ENCODE peak calls at places on chromosomes 2 and 18, in six cellular contexts. Z, O, N, R, G and S are unnamed samples.

GRCh38 chr2:241412144-241412543 is 56.1 kb downstream of the FARP2 start:
- DNase-seq in Z (no peak), O (peak), N (no peak), R (peak), G (no peak), S (peak)

GRCh38 chr18:28088477-28088876 is 88.5 kb downstream of the CDH2 start:
- DNase-seq in Z (no peak), O (no peak), N (no peak), R (no peak), G (no peak), S (no peak)

GRCh38 chr2:200270732-200271131 is 35.8 kb upstream of the SPATS2L start:
- DNase-seq in Z (no peak), O (no peak), N (no peak), R (no peak), G (no peak), S (no peak)

GRCh38 chr2:202841090-202841867 is 30.3 kb downstream of the ICA1L start:
- DNase-seq in Z (no peak), O (no peak), N (no peak), R (no peak), G (peak), S (no peak)

GRCh38 chr2:120701096-120701860 is 34.4 kb upstream of the GLI2 start:
- DNase-seq in Z (no peak), O (no peak), N (no peak), R (no peak), G (no peak), S (no peak)

GRCh38 chr2:54088191-54088634 is 27.2 kb upstream of the ACYP2 start:
- DNase-seq in Z (no peak), O (no peak), N (no peak), R (no peak), G (no peak), S (peak)

GRCh38 chr18:46414863-46415262 is 242.2 kb downstream of the LOXHD1 start:
- DNase-seq in Z (no peak), O (no peak), N (no peak), R (no peak), G (no peak), S (no peak)

GRCh38 chr18:42174909-42175308 is 219.9 kb downstream of the PIK3C3 start:
- DNase-seq in Z (no peak), O (peak), N (no peak), R (no peak), G (no peak), S (no peak)

GRCh38 chr2:55837073-55837472 is 86.5 kb downstream of the EFEMP1 start:
- DNase-seq in Z (no peak), O (no peak), N (no peak), R (no peak), G (no peak), S (no peak)

GRCh38 chr18:47283476-47283875 is 32.0 kb upstream of the SKOR2 start:
- DNase-seq in Z (no peak), O (peak), N (no peak), R (peak), G (no peak), S (peak)

GRCh38 chr2:237964578-237965404 is 2.0 kb upstream of the UBE2F start:
- DNase-seq in Z (no peak), O (peak), N (no peak), R (no peak), G (no peak), S (peak)

GRCh38 chr18:41917199-41917598 is 37.8 kb upstream of the PIK3C3 start:
- DNase-seq in Z (no peak), O (peak), N (no peak), R (peak), G (no peak), S (no peak)

GRCh38 chr2:12816379-12817306 is 99.9 kb downstream of the TRIB2 start:
- DNase-seq in Z (no peak), O (peak), N (no peak), R (no peak), G (no peak), S (peak)

GRCh38 chr2:239955086-239955988 is 69.8 kb downstream of the NDUFA10 start:
- DNase-seq in Z (peak), O (no peak), N (no peak), R (no peak), G (no peak), S (no peak)

GRCh38 chr2:18378020-18378653 is 182.3 kb downstream of the RDH14 start:
- DNase-seq in Z (no peak), O (peak), N (peak), R (no peak), G (no peak), S (peak)

GRCh38 chr18:42306208-42306980 is 351.4 kb downstream of the PIK3C3 start:
- DNase-seq in Z (no peak), O (peak), N (no peak), R (no peak), G (no peak), S (peak)

GRCh38 chr2:96256611-96257113 is 9.1 kb downstream of the TMEM127 start:
- DNase-seq in Z (peak), O (no peak), N (no peak), R (no peak), G (no peak), S (no peak)

GRCh38 chr2:118153433-118153832 is 65.2 kb downstream of the INSIG2 start:
- DNase-seq in Z (no peak), O (no peak), N (no peak), R (no peak), G (no peak), S (no peak)

GRCh38 chr18:44957025-44957424 is 276.3 kb downstream of the SETBP1 start:
- DNase-seq in Z (no peak), O (no peak), N (no peak), R (no peak), G (no peak), S (no peak)

GRCh38 chr2:12931211-12931844 is 214.6 kb downstream of the TRIB2 start:
- DNase-seq in Z (no peak), O (peak), N (peak), R (no peak), G (no peak), S (peak)

GRCh38 chr2:44805391-44805790 is 136.1 kb upstream of the SIX3 start:
- DNase-seq in Z (no peak), O (no peak), N (no peak), R (no peak), G (no peak), S (no peak)

GRCh38 chr2:197080611-197081010 is 154.1 kb upstream of the PGAP1 start:
- DNase-seq in Z (no peak), O (no peak), N (no peak), R (no peak), G (no peak), S (no peak)

GRCh38 chr2:188600536-188601210 is 309.0 kb downstream of the GULP1 start:
- DNase-seq in Z (no peak), O (no peak), N (no peak), R (no peak), G (no peak), S (peak)

GRCh38 chr2:191446910-191447309 is 201.7 kb downstream of the MYO1B start:
- DNase-seq in Z (no peak), O (no peak), N (no peak), R (no peak), G (no peak), S (no peak)

GRCh38 chr2:15808221-15808574 is 132.2 kb upstream of the MYCN start:
- DNase-seq in Z (no peak), O (no peak), N (no peak), R (no peak), G (no peak), S (no peak)

GRCh38 chr2:96143848-96144480 is 1.3 kb downstream of the DUSP2 start:
- DNase-seq in Z (peak), O (no peak), N (no peak), R (no peak), G (no peak), S (no peak)

GRCh38 chr2:43269074-43269572 is 42.7 kb upstream of the ZFP36L2 start:
- DNase-seq in Z (peak), O (peak), N (no peak), R (peak), G (peak), S (peak)

GRCh38 chr18:76524900-76525698 is 30.1 kb upstream of the ZNF516 start:
- DNase-seq in Z (peak), O (peak), N (peak), R (peak), G (no peak), S (peak)

GRCh38 chr2:127449898-127450297 is 31.7 kb downstream of the PROC start:
- DNase-seq in Z (no peak), O (no peak), N (no peak), R (no peak), G (no peak), S (no peak)

GRCh38 chr2:1818811-1819210 is 74.5 kb upstream of the PXDN start:
- DNase-seq in Z (no peak), O (no peak), N (no peak), R (no peak), G (no peak), S (no peak)

GRCh38 chr2:18473241-18473841 is 87.1 kb downstream of the RDH14 start:
- DNase-seq in Z (no peak), O (peak), N (no peak), R (peak), G (no peak), S (peak)

GRCh38 chr18:66560092-66560491 is 43.8 kb downstream of the CDH19 start:
- DNase-seq in Z (no peak), O (peak), N (peak), R (no peak), G (no peak), S (peak)
- TF ChIP-seq CTCF in Z (no peak), O (peak), N (peak), R (no peak), G (peak), S (no peak)

GRCh38 chr18:34801769-34802168 is 91.7 kb downstream of the DTNA start:
- DNase-seq in Z (no peak), O (peak), N (no peak), R (peak), G (no peak), S (peak)
- H3K4me3 ChIP-seq in Z (no peak), O (no peak), N (no peak), R (no peak), G (no peak), S (no peak)

GRCh38 chr2:226320073-226320948 is 479.3 kb downstream of the IRS1 start:
- DNase-seq in Z (no peak), O (no peak), N (no peak), R (no peak), G (no peak), S (no peak)
- TF ChIP-seq CTCF in Z (no peak), O (no peak), N (no peak), R (no peak), G (no peak), S (no peak)

GRCh38 chr18:62942578-62942977 is 227.2 kb downstream of the PHLPP1 start:
- DNase-seq in Z (no peak), O (no peak), N (no peak), R (no peak), G (no peak), S (no peak)

GRCh38 chr18:62938451-62938850 is 223.1 kb downstream of the PHLPP1 start:
- DNase-seq in Z (no peak), O (no peak), N (peak), R (no peak), G (no peak), S (no peak)

GRCh38 chr18:62939433-62939832 is 224.1 kb downstream of the PHLPP1 start:
- DNase-seq in Z (no peak), O (no peak), N (no peak), R (no peak), G (no peak), S (no peak)

GRCh38 chr18:62938006-62938405 is 222.7 kb downstream of the PHLPP1 start:
- DNase-seq in Z (no peak), O (peak), N (no peak), R (no peak), G (no peak), S (peak)

GRCh38 chr18:62939925-62940324 is 224.6 kb downstream of the PHLPP1 start:
- DNase-seq in Z (no peak), O (no peak), N (no peak), R (no peak), G (no peak), S (no peak)
- H3K4me3 ChIP-seq in Z (no peak), O (no peak), N (no peak), R (no peak), G (no peak), S (no peak)

DNA sequence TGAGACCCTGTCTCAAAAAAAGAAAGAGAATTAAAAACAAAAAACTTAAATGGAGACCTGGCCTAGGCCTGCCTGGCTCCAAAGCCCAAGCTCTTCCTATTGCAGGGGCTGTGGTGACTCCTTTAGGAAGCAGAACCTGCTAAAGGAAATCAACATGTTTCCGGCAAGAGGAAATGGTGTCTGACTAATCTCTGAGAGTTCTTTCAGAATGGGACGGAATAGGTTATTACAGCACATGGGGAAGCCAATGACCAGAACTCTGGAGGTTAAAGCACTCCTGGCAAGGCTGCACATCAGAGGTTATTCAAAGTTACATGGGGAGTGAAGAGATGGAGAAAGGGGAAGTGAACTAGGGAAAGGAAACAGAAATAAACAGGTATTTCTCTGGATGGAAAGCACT is 21.4 kb downstream of the KIF3C start:
- DNase-seq in Z (peak), O (peak), N (no peak), R (no peak), G (no peak), S (peak)
- TF ChIP-seq CTCF in Z (no peak), O (no peak), N (no peak), R (no peak), G (no peak), S (no peak)

GRCh38 chr2:111222204-111222866 is 101.6 kb downstream of the BCL2L11 start:
- DNase-seq in Z (no peak), O (no peak), N (no peak), R (no peak), G (no peak), S (no peak)
- H3K4me3 ChIP-seq in Z (no peak), O (no peak), N (no peak), R (no peak), G (no peak), S (no peak)

GRCh38 chr2:101040761-101041160 is 38.7 kb downstream of the RPL31 start:
- DNase-seq in Z (no peak), O (no peak), N (no peak), R (no peak), G (no peak), S (peak)

GRCh38 chr2:101036562-101036961 is 34.5 kb downstream of the RPL31 start:
- DNase-seq in Z (no peak), O (peak), N (peak), R (peak), G (no peak), S (peak)

GRCh38 chr2:101037161-101037755 is 35.2 kb downstream of the RPL31 start:
- DNase-seq in Z (no peak), O (no peak), N (no peak), R (no peak), G (no peak), S (no peak)

GRCh38 chr2:101040072-101040471 is 38.0 kb downstream of the RPL31 start:
- DNase-seq in Z (no peak), O (no peak), N (no peak), R (no peak), G (no peak), S (no peak)

GRCh38 chr2:101038455-101039255 is 36.6 kb downstream of the RPL31 start:
- DNase-seq in Z (no peak), O (peak), N (no peak), R (no peak), G (no peak), S (peak)
- TF ChIP-seq CTCF in Z (peak), O (peak), N (peak), R (peak), G (peak), S (peak)

GRCh38 chr18:56210466-56210865 is 427.9 kb downstream of the TXNL1 start:
- DNase-seq in Z (no peak), O (no peak), N (no peak), R (no peak), G (no peak), S (no peak)
- H3K4me3 ChIP-seq in Z (no peak), O (no peak), N (no peak), R (no peak), G (no peak), S (no peak)

GRCh38 chr2:102245266-102246151 is 58.7 kb downstream of the IL1RL2 start:
- DNase-seq in Z (no peak), O (no peak), N (no peak), R (no peak), G (peak), S (peak)
- TF ChIP-seq CTCF in Z (no peak), O (no peak), N (no peak), R (peak), G (no peak), S (no peak)

GRCh38 chr18:51025512-51025911 is 4.5 kb upstream of the SMAD4 start:
- DNase-seq in Z (no peak), O (no peak), N (no peak), R (no peak), G (no peak), S (no peak)

GRCh38 chr18:51029378-51029693 is 677 bp upstream of the SMAD4 start:
- DNase-seq in Z (no peak), O (no peak), N (no peak), R (no peak), G (no peak), S (no peak)

GRCh38 chr18:51029694-51030536 is at the start of gene SMAD4:
- DNase-seq in Z (peak), O (peak), N (peak), R (peak), G (peak), S (peak)

GRCh38 chr18:51030537-51031258 is 685 bp downstream of the SMAD4 start:
- DNase-seq in Z (peak), O (peak), N (peak), R (no peak), G (peak), S (peak)

GRCh38 chr18:51028201-51028805 is 1.7 kb upstream of the SMAD4 start:
- DNase-seq in Z (no peak), O (no peak), N (no peak), R (no peak), G (no peak), S (peak)
- H3K4me3 ChIP-seq in Z (no peak), O (no peak), N (no peak), R (no peak), G (no peak), S (no peak)